ENCODE peak calls at places on chromosomes 11 and 22, in five cellular contexts. One of them, this sample, is unnamed.
A peak's percentile ranks its signal among the peaks of the same experiment; 100 is the strongest.

GRCh38 chr11:71420455-71421241 is 27.5 kb downstream of the DHCR7 start:
- DNase-seq in IMR-90: peak; percentile 55
- DNase-seq in activated naive CD4-positive, alpha-beta T cell treated with anti-CD3 and anti-CD28 coated beads for 36 hours: peak; percentile 26
- DNase-seq in A549: peak; percentile 62
- DNase-seq in NCI-H1105: peak; percentile 33
- DNase-seq in this sample: peak; percentile 56

GRCh38 chr22:33715626-33716025 is 204.7 kb downstream of the LARGE1 start:
- DNase-seq in IMR-90: no peak
- DNase-seq in activated naive CD4-positive, alpha-beta T cell treated with anti-CD3 and anti-CD28 coated beads for 36 hours: no peak
- DNase-seq in A549: no peak
- DNase-seq in NCI-H1105: no peak
- DNase-seq in this sample: no peak

GRCh38 chr11:67352546-67353316 is 615 bp downstream of the POLD4 start:
- DNase-seq in IMR-90: no peak
- DNase-seq in activated naive CD4-positive, alpha-beta T cell treated with anti-CD3 and anti-CD28 coated beads for 36 hours: no peak
- DNase-seq in A549: no peak
- DNase-seq in NCI-H1105: peak; percentile 75
- DNase-seq in this sample: peak; percentile 53

GRCh38 chr11:61629082-61629481 is 48.2 kb upstream of the SYT7 start:
- DNase-seq in IMR-90: no peak
- DNase-seq in activated naive CD4-positive, alpha-beta T cell treated with anti-CD3 and anti-CD28 coated beads for 36 hours: no peak
- DNase-seq in A549: no peak
- DNase-seq in NCI-H1105: no peak
- DNase-seq in this sample: no peak

GRCh38 chr11:129932385-129933067 is 37.1 kb upstream of the NFRKB start:
- DNase-seq in IMR-90: no peak
- DNase-seq in activated naive CD4-positive, alpha-beta T cell treated with anti-CD3 and anti-CD28 coated beads for 36 hours: no peak
- DNase-seq in A549: no peak
- DNase-seq in NCI-H1105: no peak
- DNase-seq in this sample: no peak

GRCh38 chr11:112834277-112834755 is 126.9 kb upstream of the NCAM1 start:
- DNase-seq in IMR-90: no peak
- DNase-seq in activated naive CD4-positive, alpha-beta T cell treated with anti-CD3 and anti-CD28 coated beads for 36 hours: no peak
- DNase-seq in A549: no peak
- DNase-seq in NCI-H1105: peak; percentile 77
- DNase-seq in this sample: peak; percentile 88

GRCh38 chr22:50129121-50129734 is 39.4 kb downstream of the MOV10L1 start:
- DNase-seq in IMR-90: peak; percentile 68
- DNase-seq in activated naive CD4-positive, alpha-beta T cell treated with anti-CD3 and anti-CD28 coated beads for 36 hours: no peak
- DNase-seq in A549: no peak
- DNase-seq in NCI-H1105: no peak
- DNase-seq in this sample: no peak

GRCh38 chr11:64518928-64519327 is 72.1 kb upstream of the SLC22A12 start:
- DNase-seq in IMR-90: no peak
- DNase-seq in activated naive CD4-positive, alpha-beta T cell treated with anti-CD3 and anti-CD28 coated beads for 36 hours: no peak
- DNase-seq in A549: no peak
- DNase-seq in NCI-H1105: no peak
- DNase-seq in this sample: no peak

GRCh38 chr11:114060402-114061052 is 1.0 kb downstream of the ZBTB16 start:
- DNase-seq in IMR-90: no peak
- DNase-seq in activated naive CD4-positive, alpha-beta T cell treated with anti-CD3 and anti-CD28 coated beads for 36 hours: peak; percentile 33
- DNase-seq in A549: no peak
- DNase-seq in NCI-H1105: no peak
- DNase-seq in this sample: peak; percentile 65

GRCh38 chr11:12170984-12171383 is 60.6 kb downstream of the MICAL2 start:
- DNase-seq in IMR-90: peak; percentile 49
- DNase-seq in activated naive CD4-positive, alpha-beta T cell treated with anti-CD3 and anti-CD28 coated beads for 36 hours: no peak
- DNase-seq in A549: no peak
- DNase-seq in NCI-H1105: no peak
- DNase-seq in this sample: no peak

GRCh38 chr11:11146830-11147229 is 206.2 kb downstream of the CSNK2A3 start:
- DNase-seq in IMR-90: no peak
- DNase-seq in activated naive CD4-positive, alpha-beta T cell treated with anti-CD3 and anti-CD28 coated beads for 36 hours: no peak
- DNase-seq in A549: no peak
- DNase-seq in NCI-H1105: no peak
- DNase-seq in this sample: no peak

GRCh38 chr11:33722579-33723234 is 13.5 kb downstream of the CD59 start:
- DNase-seq in IMR-90: peak; percentile 80
- DNase-seq in activated naive CD4-positive, alpha-beta T cell treated with anti-CD3 and anti-CD28 coated beads for 36 hours: peak; percentile 47
- DNase-seq in A549: no peak
- DNase-seq in NCI-H1105: no peak
- DNase-seq in this sample: no peak